ENCODE peak calls at places on chromosome 7, in four cellular contexts. F is HepG2, C is K562, Y is SK-N-SH. I is an unnamed sample.

GRCh38 chr7:29365423-29365822 is 170.8 kb downstream of the CHN2 start:
- DNase-seq in F (no peak), C (no peak), Y (no peak), I (no peak)

GRCh38 chr7:111282626-111283025 is 191.7 kb downstream of the LRRN3 start:
- DNase-seq in Y (no peak), F (no peak), C (no peak), I (no peak)

GRCh38 chr7:816300-816750 is 16.0 kb upstream of the SUN1 start:
- DNase-seq in F (peak), C (peak), Y (peak), I (peak)

GRCh38 chr7:12322287-12322902 is 81.3 kb downstream of the VWDE start:
- DNase-seq in C (no peak), F (peak), Y (peak), I (no peak)

GRCh38 chr7:134936893-134937520 is 49.3 kb upstream of the AGBL3 start:
- DNase-seq in F (no peak), C (no peak), Y (no peak), I (no peak)

GRCh38 chr7:157690833-157691382 is 354.1 kb downstream of the DNAJB6 start:
- DNase-seq in Y (peak), F (peak), C (no peak), I (no peak)

GRCh38 chr7:155380221-155380861 is 77.6 kb upstream of the EN2 start:
- DNase-seq in Y (peak), F (peak), C (peak), I (no peak)

GRCh38 chr7:12322903-12323300 is 80.8 kb downstream of the VWDE start:
- DNase-seq in F (no peak), C (no peak), Y (no peak), I (peak)

GRCh38 chr7:158183431-158183830 is 404.2 kb downstream of the PTPRN2 start:
- DNase-seq in F (no peak), C (no peak), Y (no peak), I (no peak)

GRCh38 chr7:97499204-97499603 is 232.7 kb upstream of the TAC1 start:
- DNase-seq in Y (peak), C (peak), F (peak), I (no peak)

GRCh38 chr7:2084781-2085505 is 147.8 kb downstream of the MAD1L1 start:
- DNase-seq in F (no peak), C (no peak), Y (no peak), I (no peak)

GRCh38 chr7:25116621-25117020 is 8.4 kb downstream of the CYCS start:
- DNase-seq in C (no peak), Y (no peak), F (no peak), I (no peak)

GRCh38 chr7:23680417-23681405 is 712 bp downstream of the FAM221A start:
- DNase-seq in F (no peak), Y (peak), C (no peak), I (no peak)

GRCh38 chr7:93051660-93052059 is 66.1 kb downstream of the SAMD9 start:
- DNase-seq in F (no peak), C (no peak), Y (no peak), I (no peak)

GRCh38 chr7:44489955-44490350 is 505 bp downstream of the NUDCD3 start:
- DNase-seq in C (peak), F (no peak), Y (no peak), I (no peak)

GRCh38 chr7:87146740-87147386 is 5.4 kb upstream of the DMTF1 start:
- DNase-seq in F (no peak), Y (peak), C (no peak), I (no peak)

GRCh38 chr7:47578581-47579270 is 3.2 kb downstream of the TNS3 start:
- DNase-seq in C (no peak), Y (no peak), F (peak), I (no peak)

GRCh38 chr7:94182066-94182465 is 177.9 kb upstream of the BET1 start:
- DNase-seq in F (no peak), Y (no peak), C (no peak), I (no peak)

GRCh38 chr7:40780431-40780830 is 645.6 kb downstream of the SUGCT start:
- DNase-seq in Y (no peak), F (no peak), C (no peak), I (no peak)

GRCh38 chr7:78345979-78346378 is 547.4 kb downstream of the PHTF2 start:
- DNase-seq in F (no peak), C (no peak), Y (no peak), I (no peak)

GRCh38 chr7:122307228-122307619 is 2.7 kb upstream of the FEZF1 start:
- DNase-seq in C (no peak), Y (no peak), F (no peak), I (no peak)

GRCh38 chr7:14233898-14234174 is 244.4 kb upstream of the ETV1 start:
- DNase-seq in Y (no peak), F (no peak), C (no peak), I (no peak)

GRCh38 chr7:22617166-22617565 is 109.8 kb upstream of the IL6 start:
- DNase-seq in Y (no peak), C (no peak), F (no peak), I (no peak)

GRCh38 chr7:73685311-73685710 is 1.9 kb downstream of the BUD23 start:
- DNase-seq in Y (no peak), F (no peak), C (no peak), I (no peak)

GRCh38 chr7:34168013-34168412 is 262.7 kb downstream of the BMPER start:
- DNase-seq in F (no peak), C (no peak), Y (no peak), I (no peak)

GRCh38 chr7:41147651-41148360 is 555.1 kb downstream of the INHBA start:
- DNase-seq in F (no peak), C (no peak), Y (no peak), I (no peak)

GRCh38 chr7:134892963-134893362 is 93.3 kb upstream of the AGBL3 start:
- DNase-seq in C (no peak), Y (peak), F (peak), I (no peak)

GRCh38 chr7:818031-818699 is 14.1 kb upstream of the SUN1 start:
- DNase-seq in F (peak), Y (no peak), C (peak), I (no peak)

GRCh38 chr7:23246540-23246939 is at the start of gene GPNMB:
- DNase-seq in Y (peak), F (no peak), C (no peak), I (no peak)

GRCh38 chr7:76074306-76074971 is 26.5 kb downstream of the MDH2 start:
- DNase-seq in C (no peak), Y (no peak), F (no peak), I (no peak)

GRCh38 chr7:50534690-50535290 is 30.4 kb downstream of the DDC start:
- DNase-seq in F (peak), Y (peak), C (peak), I (no peak)

GRCh38 chr7:134337980-134338379 is 21.2 kb upstream of the SLC35B4 start:
- DNase-seq in Y (no peak), C (no peak), F (no peak), I (no peak)

GRCh38 chr7:21850531-21851285 is 95.0 kb downstream of the CDCA7L start:
- DNase-seq in F (no peak), Y (no peak), C (no peak), I (no peak)

GRCh38 chr7:72015106-72015505 is 397.0 kb downstream of the CALN1 start:
- DNase-seq in F (no peak), C (no peak), Y (no peak), I (no peak)

GRCh38 chr7:138649506-138649905 is 51.7 kb downstream of the SVOPL start:
- DNase-seq in C (no peak), Y (no peak), F (no peak), I (no peak)

GRCh38 chr7:156194813-156195212 is 382.6 kb upstream of the SHH start:
- DNase-seq in C (no peak), F (no peak), Y (no peak), I (no peak)

GRCh38 chr7:102874166-102874829 is 38.5 kb upstream of the LRRC17 start:
- DNase-seq in Y (no peak), F (peak), C (no peak), I (peak)

GRCh38 chr7:107070710-107071109 is 26.2 kb downstream of the PRKAR2B start:
- DNase-seq in F (no peak), C (no peak), Y (peak), I (no peak)

GRCh38 chr7:19327011-19327410 is 181.8 kb upstream of the FERD3L start:
- DNase-seq in Y (no peak), F (no peak), C (no peak), I (no peak)

GRCh38 chr7:19317461-19317860 is 172.2 kb upstream of the FERD3L start:
- DNase-seq in C (no peak), F (no peak), Y (no peak), I (no peak)

GRCh38 chr7:19321925-19322470 is 176.8 kb upstream of the FERD3L start:
- DNase-seq in C (no peak), F (no peak), Y (no peak), I (no peak)
- TF ChIP-seq NFIC in C (no peak), F (no peak), Y (no peak), I (no peak)

DNA sequence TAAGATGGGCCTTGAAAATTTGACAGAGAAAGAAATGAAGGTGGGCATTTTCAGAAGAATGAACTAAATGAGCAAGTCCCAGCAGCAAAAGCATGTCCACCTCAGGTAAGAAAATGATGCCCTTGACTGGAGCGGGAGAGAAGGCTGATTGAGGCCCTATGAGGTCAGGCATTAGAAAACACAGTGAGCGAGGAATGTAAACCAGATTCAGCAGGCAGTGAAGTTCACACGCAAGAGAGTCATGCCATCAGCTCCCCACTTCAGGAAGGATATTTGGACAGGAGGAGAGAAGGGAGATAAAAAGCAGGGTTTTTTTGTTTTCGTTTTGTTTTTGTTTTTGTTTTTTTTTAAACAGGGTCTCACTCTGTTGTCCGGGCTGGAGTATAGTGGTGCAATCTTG is 166.4 kb downstream of the PPP1R17 start:
- DNase-seq in F (no peak), C (no peak), Y (no peak), I (no peak)
- TF ChIP-seq NFIC in F (no peak), C (no peak), Y (no peak), I (no peak)

GRCh38 chr7:142813262-142813661 is 41.6 kb upstream of the EPHB6 start:
- DNase-seq in C (no peak), F (peak), Y (no peak), I (no peak)
- TF ChIP-seq NFIC in C (no peak), F (no peak), Y (peak), I (no peak)

GRCh38 chr7:139941866-139942265 is 112.8 kb downstream of the TBXAS1 start:
- DNase-seq in C (no peak), Y (no peak), F (no peak), I (no peak)

GRCh38 chr7:139940866-139941265 is 111.8 kb downstream of the TBXAS1 start:
- DNase-seq in Y (no peak), F (no peak), C (no peak), I (no peak)

GRCh38 chr7:139942686-139943085 is 113.6 kb downstream of the TBXAS1 start:
- DNase-seq in Y (no peak), C (no peak), F (no peak), I (no peak)

GRCh38 chr7:139944248-139944647 is 115.2 kb downstream of the TBXAS1 start:
- DNase-seq in F (no peak), Y (no peak), C (no peak), I (no peak)

DNA sequence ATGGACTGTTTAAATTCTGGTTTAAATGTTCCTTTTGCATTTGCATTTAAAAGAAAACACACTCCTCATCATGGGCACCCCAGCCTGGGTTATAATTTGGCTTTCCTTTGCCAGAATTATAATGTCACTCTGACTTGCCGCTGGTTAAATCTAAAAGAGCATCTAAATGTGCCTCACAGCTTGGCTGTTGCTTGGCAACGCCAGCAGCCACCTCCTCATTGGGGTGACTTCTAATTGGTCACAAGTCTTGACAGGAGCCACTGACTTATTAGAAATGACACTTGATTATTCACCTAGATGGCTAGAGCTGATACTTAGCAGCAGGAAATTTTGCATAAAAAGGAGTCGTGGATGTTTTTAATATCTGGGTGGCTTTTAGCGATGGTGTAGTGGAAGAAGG is 114.3 kb downstream of the TBXAS1 start:
- DNase-seq in F (no peak), C (no peak), Y (peak), I (no peak)
- TF ChIP-seq NFIC in F (no peak), C (no peak), Y (no peak), I (no peak)

GRCh38 chr7:42960762-42961161 is 28.6 kb downstream of the MRPL32 start:
- DNase-seq in F (no peak), Y (no peak), C (no peak), I (no peak)
- TF ChIP-seq NFIC in F (no peak), Y (no peak), C (no peak), I (no peak)

GRCh38 chr7:125670926-125671572 is 741.4 kb upstream of the POT1 start:
- DNase-seq in Y (peak), C (peak), F (peak), I (no peak)
- TF ChIP-seq NFIC in Y (no peak), C (no peak), F (no peak), I (no peak)